ENCODE peak calls at places on chromosomes 7 and 10, in six cellular contexts. I, K, N, V, T and Y are unnamed samples.

GRCh38 chr10:24762161-24762924 is 38.7 kb upstream of the ARHGAP21 start:
- DNase-seq in T (no peak), N (no peak), I (no peak), V (no peak), K (no peak), Y (no peak)

GRCh38 chr10:131080571-131080970 is 230.9 kb downstream of the TCERG1L start:
- DNase-seq in I (no peak), T (no peak), V (no peak), K (no peak), N (no peak), Y (no peak)

GRCh38 chr10:89091501-89091900 is 100.9 kb downstream of the FAS start:
- DNase-seq in V (no peak), I (no peak), T (no peak), N (no peak), K (no peak), Y (no peak)

GRCh38 chr10:122349758-122350355 is 24.7 kb upstream of the PLEKHA1 start:
- DNase-seq in I (no peak), N (no peak), K (no peak), V (no peak), T (no peak), Y (no peak)

GRCh38 chr7:106111671-106112117 is 418 bp downstream of the SYPL1 start:
- DNase-seq in T (peak), V (no peak), N (no peak), I (no peak), K (peak), Y (peak)

GRCh38 chr7:121505021-121505420 is 108.9 kb upstream of the FAM3C start:
- DNase-seq in K (no peak), I (no peak), T (no peak), N (no peak), V (no peak), Y (no peak)

GRCh38 chr10:132452651-132453469 is 55.9 kb downstream of the PWWP2B start:
- DNase-seq in V (peak), T (peak), I (peak), N (peak), K (peak), Y (peak)

GRCh38 chr7:121755818-121756501 is 117.0 kb upstream of the PTPRZ1 start:
- DNase-seq in V (no peak), K (no peak), T (no peak), I (no peak), N (no peak), Y (no peak)

GRCh38 chr7:152200395-152200794 is 174.9 kb downstream of the GALNT11 start:
- DNase-seq in T (no peak), I (no peak), N (no peak), K (peak), V (no peak), Y (no peak)

GRCh38 chr7:44403775-44404174 is 78.4 kb upstream of the CAMK2B start:
- DNase-seq in N (no peak), I (no peak), K (no peak), V (no peak), T (no peak), Y (no peak)

GRCh38 chr7:101671783-101672356 is 42.8 kb upstream of the MYL10 start:
- DNase-seq in I (no peak), T (no peak), V (no peak), K (no peak), N (no peak), Y (no peak)

GRCh38 chr10:34008641-34009040 is 674.2 kb upstream of the NRP1 start:
- DNase-seq in T (no peak), N (no peak), I (no peak), K (no peak), V (no peak), Y (no peak)

GRCh38 chr7:128728608-128729007 is 10.6 kb upstream of the CALU start:
- DNase-seq in N (no peak), T (no peak), V (no peak), I (no peak), K (peak), Y (no peak)

GRCh38 chr7:32070406-32071360 is at the start of gene PDE1C:
- DNase-seq in N (no peak), K (no peak), I (no peak), T (peak), V (peak), Y (peak)

GRCh38 chr10:74651565-74651964 is 174.8 kb upstream of the KAT6B start:
- DNase-seq in T (no peak), I (no peak), N (no peak), K (peak), V (no peak), Y (no peak)

GRCh38 chr7:33667261-33667660 is 238.1 kb upstream of the BMPER start:
- DNase-seq in I (no peak), T (no peak), V (no peak), N (no peak), K (peak), Y (no peak)

GRCh38 chr7:50867048-50867383 is 84.3 kb upstream of the GRB10 start:
- DNase-seq in V (no peak), I (no peak), T (no peak), N (no peak), K (no peak), Y (no peak)

GRCh38 chr7:108103566-108104298 is 26.4 kb downstream of the LAMB4 start:
- DNase-seq in K (no peak), N (no peak), V (no peak), I (no peak), T (no peak), Y (no peak)

GRCh38 chr10:112802411-112803060 is 147.5 kb upstream of the TCF7L2 start:
- DNase-seq in N (no peak), T (no peak), V (no peak), K (no peak), I (no peak), Y (peak)

GRCh38 chr10:88149906-88150305 is 286.5 kb downstream of the PTEN start:
- DNase-seq in K (peak), T (no peak), N (no peak), I (no peak), V (no peak), Y (no peak)

GRCh38 chr7:118573065-118573464 is 348.6 kb downstream of the ANKRD7 start:
- DNase-seq in V (no peak), T (peak), N (no peak), I (no peak), K (no peak), Y (no peak)

GRCh38 chr7:71486856-71487628 is 355.1 kb downstream of the GALNT17 start:
- DNase-seq in K (no peak), N (no peak), V (no peak), I (peak), T (peak), Y (no peak)

GRCh38 chr10:87852092-87852491 is 11.2 kb downstream of the KLLN start:
- DNase-seq in I (no peak), T (no peak), N (no peak), K (no peak), V (no peak), Y (no peak)

GRCh38 chr7:67518580-67518979 is 521.9 kb downstream of the TYW1 start:
- DNase-seq in N (peak), I (no peak), V (no peak), K (no peak), T (peak), Y (no peak)

GRCh38 chr10:13787015-13787421 is 200.3 kb downstream of the PRPF18 start:
- DNase-seq in N (no peak), V (no peak), I (peak), T (no peak), K (peak), Y (no peak)

GRCh38 chr7:31067491-31067890 is 15.4 kb downstream of the ADCYAP1R1 start:
- DNase-seq in K (no peak), N (no peak), T (no peak), I (no peak), V (no peak), Y (no peak)

GRCh38 chr7:34382166-34382893 is 275.7 kb upstream of the NPSR1 start:
- DNase-seq in V (no peak), K (no peak), T (no peak), N (no peak), I (no peak), Y (no peak)

GRCh38 chr7:147081117-147081516 is 964.5 kb downstream of the CNTNAP2 start:
- DNase-seq in N (no peak), I (no peak), T (no peak), K (no peak), V (no peak), Y (no peak)

GRCh38 chr7:19989906-19990305 is 216.5 kb upstream of the TMEM196 start:
- DNase-seq in N (no peak), K (no peak), V (no peak), T (no peak), I (no peak), Y (no peak)

GRCh38 chr7:19982841-19983835 is 209.7 kb upstream of the TMEM196 start:
- DNase-seq in I (peak), K (peak), V (no peak), T (peak), N (peak), Y (no peak)

GRCh38 chr7:19988860-19989259 is 215.4 kb upstream of the TMEM196 start:
- DNase-seq in K (no peak), V (no peak), I (no peak), N (no peak), T (no peak), Y (no peak)

GRCh38 chr7:19984231-19984632 is 210.8 kb upstream of the TMEM196 start:
- DNase-seq in K (peak), V (no peak), T (no peak), I (no peak), N (no peak), Y (no peak)
- TF ChIP-seq CTCF in K (peak), V (no peak), T (no peak), I (no peak), N (no peak), Y (no peak)

DNA sequence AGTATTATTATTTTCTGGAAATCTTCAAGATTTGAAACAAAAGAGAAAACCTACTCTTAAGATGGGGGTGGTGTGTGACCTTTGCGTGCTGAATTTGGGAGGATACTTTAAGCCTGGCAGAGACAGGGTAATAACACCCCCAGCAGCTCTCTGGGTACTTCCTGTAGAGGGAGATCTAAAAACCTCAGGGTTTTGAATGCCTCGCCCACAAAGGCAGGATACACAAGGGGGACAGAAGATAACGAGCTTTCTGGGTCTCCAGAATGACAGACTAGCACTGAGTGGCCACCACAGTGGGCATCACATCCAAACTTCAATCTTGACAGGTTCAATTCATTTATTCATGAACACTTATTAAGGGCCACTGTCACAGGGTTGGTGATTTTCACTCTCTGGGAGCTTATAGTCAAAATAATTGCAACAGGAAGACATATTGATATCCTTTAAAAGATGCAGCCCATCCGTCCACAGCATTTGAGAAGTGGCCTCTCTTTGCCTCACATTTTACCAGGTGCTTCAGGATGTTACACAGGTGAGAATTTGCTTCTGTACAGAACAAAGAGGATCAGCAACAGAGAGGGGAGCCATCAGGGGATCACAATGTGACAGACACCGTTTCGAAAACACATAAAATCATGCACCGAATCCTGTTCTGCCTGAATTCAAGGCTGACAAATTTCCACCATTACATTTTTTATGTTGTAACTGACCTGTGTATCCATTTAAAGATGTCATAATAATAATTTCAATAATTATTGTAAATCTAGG is 14.3 kb downstream of the CPA1 start:
- DNase-seq in I (no peak), N (no peak), V (no peak), K (no peak), T (no peak), Y (no peak)
- TF ChIP-seq CTCF in I (no peak), N (no peak), V (no peak), K (no peak), T (no peak), Y (no peak)

DNA sequence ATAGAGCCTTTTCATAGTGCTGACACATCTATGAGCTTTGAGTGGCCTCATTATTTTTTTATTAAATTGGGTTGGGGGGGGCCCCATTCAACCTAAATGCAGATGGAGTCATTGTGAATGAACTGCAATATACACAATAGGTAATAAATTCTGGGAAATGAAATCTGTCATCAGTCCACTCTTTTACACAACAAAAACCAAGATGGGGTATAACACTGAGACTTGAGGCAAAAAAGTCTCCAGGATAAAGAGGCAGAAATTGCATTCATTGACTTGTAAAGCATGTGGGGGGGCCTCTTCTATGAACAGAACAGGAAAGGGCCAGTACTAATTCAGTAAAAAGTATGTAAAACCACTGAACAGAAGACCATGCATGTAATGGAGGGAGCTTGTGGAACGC is 17.7 kb upstream of the ASB4 start:
- DNase-seq in K (no peak), I (no peak), N (no peak), T (no peak), V (no peak), Y (no peak)
- TF ChIP-seq CTCF in K (no peak), I (no peak), N (no peak), T (no peak), V (no peak), Y (no peak)

GRCh38 chr7:86904949-86905834 is 154.3 kb downstream of the ELAPOR2 start:
- DNase-seq in T (no peak), K (peak), N (peak), I (peak), V (no peak), Y (no peak)
- TF ChIP-seq CTCF in T (peak), K (peak), N (peak), I (peak), V (peak), Y (no peak)

GRCh38 chr7:133863362-133864061 is 263.6 kb upstream of the LRGUK start:
- DNase-seq in I (no peak), N (no peak), T (no peak), K (no peak), V (no peak), Y (no peak)
- TF ChIP-seq CTCF in I (no peak), N (no peak), T (no peak), K (no peak), V (no peak), Y (no peak)